ENCODE peak calls at places on chromosomes 11 and 22, in six cellular contexts. V is lung; S is psoas muscle; G is upper lobe of right lung; F is neural progenitor cell; U is CD4-positive, CD25-positive, alpha-beta regulatory T cell. T is an unnamed sample. For H3K4me1 and H3K27me3, the result is how much of the 10 kb centered on the place peaks cover.

GRCh38 chr22:25747245-25747944 is 5.4 kb downstream of the MYO18B start:
- DNase-seq in V (peak), S (peak), U (no peak), F (no peak), G (no peak), T (peak)

GRCh38 chr11:102760355-102761035 is 19.9 kb downstream of the MMP10 start:
- DNase-seq in F (no peak), G (no peak), V (no peak), U (no peak), S (no peak), T (peak)

GRCh38 chr22:41874090-41874489 is 40.8 kb downstream of the SHISA8 start:
- DNase-seq in F (no peak), U (no peak), S (no peak), V (no peak), G (no peak), T (no peak)

GRCh38 chr11:110989734-110990133 is 255.8 kb upstream of the POU2AF2 start:
- DNase-seq in U (no peak), S (no peak), G (no peak), V (no peak), F (no peak), T (no peak)

GRCh38 chr11:134229131-134229790 is 4.8 kb downstream of the VPS26B start:
- DNase-seq in V (no peak), F (no peak), G (no peak), U (no peak), S (no peak), T (no peak)

GRCh38 chr11:62680825-62681240 is 2.0 kb upstream of the UBXN1 start:
- DNase-seq in F (peak), V (peak), U (peak), S (peak), G (no peak), T (peak)

GRCh38 chr11:70031631-70032469 is 46.3 kb upstream of the ANO1 start:
- DNase-seq in G (no peak), V (no peak), F (no peak), S (no peak), U (no peak), T (peak)

GRCh38 chr11:62401356-62401755 is 17.5 kb upstream of the SCGB1A1 start:
- DNase-seq in V (no peak), F (no peak), S (no peak), U (no peak), G (no peak), T (no peak)

GRCh38 chr11:128731041-128731663 is 37.3 kb downstream of the FLI1 start:
- DNase-seq in U (peak), G (no peak), V (no peak), S (no peak), F (no peak), T (no peak)

GRCh38 chr11:1153951-1154487 is 3.7 kb upstream of the MUC5AC start:
- DNase-seq in U (no peak), G (peak), S (peak), V (peak), F (no peak), T (peak)

GRCh38 chr11:69683764-69684333 is 8.7 kb upstream of the LTO1 start:
- DNase-seq in U (no peak), V (no peak), G (peak), S (no peak), F (peak), T (peak)

GRCh38 chr11:122102426-122102825 is 13.6 kb downstream of the BLID start:
- DNase-seq in S (no peak), U (no peak), F (no peak), V (no peak), G (no peak), T (no peak)

DNA sequence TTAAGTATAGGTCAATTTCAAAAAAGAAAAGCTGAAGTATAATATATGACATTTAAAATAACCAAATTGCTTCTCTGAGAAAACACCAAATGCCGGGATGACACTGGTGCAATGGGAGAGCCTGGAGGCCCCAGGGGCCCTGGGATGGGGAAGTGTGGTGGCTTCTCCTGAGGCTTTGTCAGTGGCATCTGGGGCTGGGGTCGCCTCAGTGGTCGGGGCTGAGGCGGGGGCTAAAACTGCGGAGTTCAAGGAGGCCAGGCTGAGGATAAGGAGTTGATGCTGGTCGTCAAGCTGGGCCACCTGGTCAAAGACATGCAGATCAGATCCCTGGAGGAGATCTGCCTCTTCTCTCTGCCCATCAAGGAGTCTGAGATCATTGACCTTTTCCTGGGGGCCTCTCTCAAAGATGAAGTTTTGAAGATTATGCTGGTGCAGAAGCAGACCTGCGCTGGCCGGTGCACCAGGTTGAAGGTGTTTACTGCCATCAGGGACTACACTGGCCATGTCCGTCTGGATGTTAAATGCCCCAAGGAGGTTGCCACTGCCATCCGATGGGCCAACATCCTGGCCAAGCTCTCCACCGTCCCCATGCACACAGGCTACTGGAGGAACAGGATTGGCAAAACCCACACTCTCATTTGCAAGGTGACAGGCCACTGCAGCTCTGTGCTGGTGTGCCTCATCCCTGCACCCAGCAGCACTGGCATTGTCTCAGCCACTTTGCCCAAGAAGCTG is 660.1 kb upstream of the CCDC179 start:
- DNase-seq in F (no peak), G (no peak), V (no peak), S (no peak), U (no peak), T (no peak)
- H3K4me1 ChIP-seq in F (under half), G (under half), V (under half), S (under half), U (under half), T (under half)

GRCh38 chr11:64314805-64315561 is 2.4 kb downstream of the TRMT112 start:
- DNase-seq in F (no peak), U (no peak), G (no peak), V (no peak), S (no peak), T (no peak)

GRCh38 chr11:64318694-64319420 is 936 bp downstream of the PRDX5 start:
- DNase-seq in F (no peak), G (peak), U (peak), V (no peak), S (no peak), T (no peak)

GRCh38 chr11:64319421-64319761 is 1.5 kb downstream of the PRDX5 start:
- DNase-seq in F (no peak), G (peak), U (no peak), S (no peak), V (no peak), T (no peak)

GRCh38 chr11:64317961-64318693 is at the start of gene PRDX5:
- DNase-seq in U (peak), V (peak), S (peak), F (peak), G (peak), T (peak)

GRCh38 chr11:64317325-64317960 is at the start of gene TRMT112:
- DNase-seq in S (peak), V (peak), U (peak), G (peak), F (peak), T (peak)
- H3K4me3 ChIP-seq in S (peak), V (peak), U (peak), G (peak), F (peak), T (peak)

GRCh38 chr11:3169952-3170755 is 5.0 kb upstream of the OSBPL5 start:
- DNase-seq in V (no peak), S (peak), G (peak), U (no peak), F (no peak), T (no peak)
- H3K27me3 ChIP-seq in V (under half), S (under half), G (under half), U (under half), F (under half), T (under half)

GRCh38 chr11:46360878-46361277 is 13.6 kb downstream of the DGKZ start:
- DNase-seq in S (no peak), V (no peak), F (no peak), U (peak), G (no peak), T (no peak)
- H3K4me1 ChIP-seq in S (under half), V (under half), F (under half), U (half or more), G (under half), T (under half)

GRCh38 chr11:75350743-75351540 is 519 bp downstream of the ARRB1 start:
- DNase-seq in F (peak), U (peak), V (peak), G (peak), S (peak), T (no peak)

GRCh38 chr11:75350122-75350742 is 1.2 kb downstream of the ARRB1 start:
- DNase-seq in G (no peak), S (no peak), U (no peak), F (no peak), V (no peak), T (no peak)

GRCh38 chr11:75347781-75348613 is 3.5 kb downstream of the ARRB1 start:
- DNase-seq in G (no peak), U (no peak), V (no peak), S (no peak), F (no peak), T (no peak)

GRCh38 chr11:75351541-75352416 is at the start of gene ARRB1:
- DNase-seq in U (peak), V (no peak), S (peak), G (peak), F (peak), T (no peak)

GRCh38 chr11:75349540-75350116 is 1.8 kb downstream of the ARRB1 start:
- DNase-seq in S (peak), V (peak), U (no peak), G (peak), F (peak), T (no peak)
- H3K4me3 ChIP-seq in S (peak), V (peak), U (peak), G (peak), F (no peak), T (no peak)

DNA sequence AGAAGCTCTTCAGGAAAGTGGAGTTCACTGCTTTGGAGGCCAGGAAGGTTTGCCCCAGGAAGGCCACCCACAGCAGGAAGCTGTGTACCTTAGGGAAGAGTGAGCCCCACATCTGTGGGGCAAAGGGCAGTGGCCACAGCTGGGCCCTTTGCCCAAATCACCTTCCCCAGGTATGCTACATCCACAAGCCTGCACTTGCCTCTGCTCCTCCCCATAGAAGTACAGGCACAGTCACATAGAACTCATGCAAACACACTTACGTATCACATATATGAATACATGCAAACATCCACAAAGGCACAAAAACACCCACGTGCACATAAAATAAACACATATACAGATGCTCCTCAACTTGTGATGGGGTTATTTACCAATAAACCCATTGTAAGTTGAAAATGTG is 2.1 kb downstream of the TRIM29 start:
- DNase-seq in G (peak), U (no peak), V (no peak), F (no peak), S (no peak), T (no peak)
- H3K27me3 ChIP-seq in G (under half), U (under half), V (under half), F (under half), S (under half), T (under half)

DNA sequence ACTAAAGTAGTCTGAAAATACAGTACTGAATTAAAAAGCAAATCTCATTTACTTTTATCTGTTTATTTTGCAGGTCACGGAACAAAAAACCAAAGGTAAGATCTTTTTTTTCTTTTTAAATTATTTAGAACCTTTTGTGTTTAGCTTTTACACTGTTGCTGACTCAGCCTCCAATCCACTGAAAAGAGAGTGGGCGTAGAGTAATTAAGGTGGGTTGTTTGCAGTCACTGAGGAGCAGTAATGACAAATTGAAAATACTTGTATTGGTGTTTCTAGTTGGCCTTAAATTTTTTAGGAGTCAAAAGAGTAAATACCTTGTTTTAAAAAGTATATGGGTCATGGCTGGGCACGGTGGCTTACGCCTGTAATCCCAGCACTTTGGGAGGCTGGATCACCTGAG is 73.4 kb downstream of the TNRC6B start:
- DNase-seq in U (no peak), V (no peak), G (no peak), S (no peak), F (no peak), T (no peak)
- H3K4me1 ChIP-seq in U (under half), V (under half), G (under half), S (under half), F (under half), T (under half)